ENCODE peak calls at places on chromosome 10, in seven cellular contexts. L is lower lobe of right lung, F is B cell, M is A549, A is stomach, J is mesothelial cell of epicardium, E is cardiac muscle cell. V is an unnamed sample.

GRCh38 chr10:3783313-3783689 is 1.7 kb downstream of the KLF6 start:
- DNase-seq in L (peak), F (peak), M (no peak), A (peak), J (peak), E (peak), V (no peak)

GRCh38 chr10:132532784-132533560 is 4.6 kb upstream of the INPP5A start:
- DNase-seq in L (no peak), F (no peak), M (no peak), A (no peak), J (no peak), E (no peak), V (no peak)

GRCh38 chr10:103605359-103606156 is 112.1 kb downstream of the NEURL1 start:
- DNase-seq in L (peak), F (peak), M (peak), A (peak), J (no peak), E (peak), V (no peak)

GRCh38 chr10:69287181-69287580 is 8.9 kb downstream of the HK1 start:
- DNase-seq in L (no peak), F (no peak), M (no peak), A (no peak), J (no peak), E (no peak), V (no peak)

GRCh38 chr10:14543048-14543903 is 212.6 kb upstream of the FRMD4A start:
- DNase-seq in L (peak), F (no peak), M (no peak), A (no peak), J (no peak), E (peak), V (peak)

GRCh38 chr10:71461917-71462641 is 65.4 kb downstream of the CDH23 start:
- DNase-seq in L (no peak), F (no peak), M (no peak), A (no peak), J (no peak), E (no peak), V (no peak)

GRCh38 chr10:11209810-11210141 is 192.1 kb downstream of the CELF2 start:
- DNase-seq in L (no peak), F (no peak), M (no peak), A (no peak), J (no peak), E (no peak), V (no peak)

GRCh38 chr10:68897336-68897741 is 3.8 kb upstream of the DDX50 start:
- DNase-seq in L (no peak), F (peak), M (peak), A (peak), J (no peak), E (peak), V (no peak)

GRCh38 chr10:124763267-124763666 is 19.1 kb upstream of the FAM53B start:
- DNase-seq in L (no peak), F (no peak), M (no peak), A (no peak), J (no peak), E (no peak), V (no peak)

GRCh38 chr10:95377950-95378349 is 87.1 kb upstream of the PDLIM1 start:
- DNase-seq in L (no peak), F (no peak), M (no peak), A (no peak), J (no peak), E (no peak), V (no peak)

GRCh38 chr10:2761971-2762370 is 305.4 kb upstream of the PFKP start:
- DNase-seq in L (no peak), F (no peak), M (no peak), A (no peak), J (no peak), E (no peak), V (no peak)

GRCh38 chr10:14184841-14185500 is 145.8 kb downstream of the FRMD4A start:
- DNase-seq in L (no peak), F (peak), M (no peak), A (no peak), J (no peak), E (peak), V (no peak)

GRCh38 chr10:80517416-80518142 is 20.1 kb upstream of the SH2D4B start:
- DNase-seq in L (no peak), F (no peak), M (no peak), A (no peak), J (no peak), E (no peak), V (no peak)

GRCh38 chr10:3716093-3716492 is 68.9 kb downstream of the KLF6 start:
- DNase-seq in L (no peak), F (no peak), M (no peak), A (no peak), J (no peak), E (peak), V (no peak)

GRCh38 chr10:100442548-100442947 is 20.3 kb upstream of the WNT8B start:
- DNase-seq in L (no peak), F (no peak), M (no peak), A (peak), J (no peak), E (no peak), V (no peak)

GRCh38 chr10:44854693-44855350 is 56.3 kb upstream of the TMEM72 start:
- DNase-seq in L (no peak), F (no peak), M (no peak), A (no peak), J (no peak), E (no peak), V (no peak)

GRCh38 chr10:69583106-69583505 is 9.9 kb upstream of the NEUROG3 start:
- DNase-seq in L (no peak), F (no peak), M (no peak), A (no peak), J (no peak), E (no peak), V (no peak)

GRCh38 chr10:74924251-74924954 is 98.0 kb downstream of the KAT6B start:
- DNase-seq in L (no peak), F (no peak), M (no peak), A (no peak), J (no peak), E (peak), V (no peak)

GRCh38 chr10:11145498-11145855 is 127.8 kb downstream of the CELF2 start:
- DNase-seq in L (peak), F (peak), M (no peak), A (peak), J (no peak), E (peak), V (no peak)

GRCh38 chr10:95248989-95249388 is 41.8 kb downstream of the PDLIM1 start:
- DNase-seq in L (no peak), F (no peak), M (no peak), A (no peak), J (no peak), E (no peak), V (no peak)

GRCh38 chr10:93334181-93334580 is 148.0 kb downstream of the MYOF start:
- DNase-seq in L (no peak), F (no peak), M (no peak), A (no peak), J (no peak), E (no peak), V (no peak)

GRCh38 chr10:75827591-75827990 is 396.2 kb downstream of the LRMDA start:
- DNase-seq in L (no peak), F (no peak), M (no peak), A (no peak), J (no peak), E (no peak), V (no peak)

GRCh38 chr10:31204090-31204489 is 114.9 kb upstream of the ZEB1 start:
- DNase-seq in L (no peak), F (no peak), M (no peak), A (no peak), J (no peak), E (peak), V (no peak)

GRCh38 chr10:132392811-132393694 is 3.9 kb upstream of the PWWP2B start:
- DNase-seq in L (no peak), F (no peak), M (no peak), A (no peak), J (no peak), E (no peak), V (peak)

GRCh38 chr10:85868627-85869499 is 497.7 kb downstream of the GRID1 start:
- DNase-seq in L (no peak), F (no peak), M (no peak), A (no peak), J (no peak), E (no peak), V (no peak)
- TF ChIP-seq CTCF in L (no peak), F (no peak), M (no peak), A (no peak), J (no peak), E (no peak), V (no peak)

GRCh38 chr10:98028168-98028770 is 2.2 kb downstream of the CRTAC1 start:
- DNase-seq in L (peak), F (peak), M (peak), A (peak), J (peak), E (peak), V (peak)
- TF ChIP-seq CTCF in L (peak), F (peak), M (peak), A (no peak), J (peak), E (peak), V (peak)

DNA sequence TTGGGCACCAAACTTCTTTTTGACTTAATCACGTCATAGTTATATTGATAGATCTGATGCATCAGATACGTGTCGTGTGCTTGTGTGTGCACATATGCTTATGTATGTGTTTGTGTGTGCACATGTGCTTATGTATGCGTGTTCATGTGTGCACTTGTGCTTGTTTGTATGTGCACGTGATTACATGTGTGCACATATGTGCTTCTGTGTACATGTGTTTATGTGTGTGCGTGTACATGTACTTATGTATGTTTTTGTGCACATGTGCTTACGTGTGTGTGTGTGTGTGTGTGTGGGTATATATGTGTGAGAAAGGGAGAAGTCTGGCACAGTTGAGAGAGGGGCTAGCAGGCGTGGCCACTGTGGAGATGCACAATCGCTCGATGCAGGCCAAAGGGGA is 173.4 kb downstream of the WDR37 start:
- DNase-seq in L (no peak), F (no peak), M (no peak), A (no peak), J (no peak), E (no peak), V (no peak)
- TF ChIP-seq CTCF in L (no peak), F (no peak), M (no peak), A (no peak), J (no peak), E (no peak), V (no peak)

DNA sequence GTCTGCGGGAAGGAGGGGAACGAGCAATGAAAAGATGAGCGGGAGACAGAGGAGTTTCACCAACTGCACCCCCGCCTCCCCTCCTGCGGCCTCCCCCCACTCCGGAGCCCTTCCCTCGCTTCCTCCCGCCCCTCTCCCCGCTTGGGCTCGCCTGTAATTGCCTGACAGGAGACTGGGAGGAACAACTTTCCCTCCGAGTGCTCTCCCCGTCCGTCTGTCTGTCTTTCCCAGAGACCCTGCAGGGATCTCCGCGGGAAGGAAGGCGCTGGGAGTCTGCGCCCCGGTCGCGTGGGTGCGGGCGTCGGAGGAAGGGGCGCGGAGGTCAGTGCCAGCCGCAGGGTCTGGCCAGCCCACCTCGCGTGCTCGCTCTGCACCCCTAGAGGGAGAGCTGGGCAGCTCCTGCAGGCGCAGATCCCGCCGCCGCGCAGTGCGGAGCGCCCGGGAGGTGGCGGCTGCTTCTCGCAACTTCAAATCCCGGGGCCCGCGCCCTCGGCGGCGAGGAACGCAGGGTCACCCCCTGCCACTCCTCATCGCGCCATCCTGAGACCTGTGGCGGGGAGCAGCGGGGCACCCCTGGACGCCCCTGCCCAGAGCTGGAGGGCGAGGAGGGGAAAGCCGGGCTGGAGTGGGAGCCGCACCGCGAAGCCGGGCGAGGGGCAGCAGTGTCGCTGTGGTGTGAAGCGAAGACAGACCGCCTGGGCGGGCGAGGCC is 527 bp upstream of the NRP1 start:
- DNase-seq in L (peak), F (peak), M (peak), A (peak), J (peak), E (peak), V (peak)
- TF ChIP-seq CTCF in L (peak), F (no peak), M (peak), A (no peak), J (peak), E (peak), V (peak)

GRCh38 chr10:101762736-101763135 is 13.2 kb downstream of the FGF8 start:
- DNase-seq in L (no peak), F (no peak), M (no peak), A (no peak), J (no peak), E (no peak), V (peak)

GRCh38 chr10:101758858-101759257 is 17.1 kb downstream of the FGF8 start:
- DNase-seq in L (no peak), F (no peak), M (no peak), A (no peak), J (no peak), E (no peak), V (no peak)

GRCh38 chr10:101761226-101761625 is 14.7 kb downstream of the FGF8 start:
- DNase-seq in L (no peak), F (no peak), M (no peak), A (no peak), J (no peak), E (no peak), V (peak)

GRCh38 chr10:101759354-101760247 is 16.3 kb downstream of the FGF8 start:
- DNase-seq in L (no peak), F (no peak), M (no peak), A (no peak), J (no peak), E (no peak), V (peak)

GRCh38 chr10:101760510-101760909 is 15.4 kb downstream of the FGF8 start:
- DNase-seq in L (no peak), F (no peak), M (no peak), A (no peak), J (no peak), E (no peak), V (peak)
- TF ChIP-seq CTCF in L (no peak), F (no peak), M (no peak), A (no peak), J (no peak), E (no peak), V (no peak)

GRCh38 chr10:127564644-127565043 is 15.5 kb downstream of the NPS start:
- DNase-seq in L (no peak), F (no peak), M (no peak), A (no peak), J (no peak), E (no peak), V (no peak)

GRCh38 chr10:127565583-127565982 is 16.5 kb downstream of the NPS start:
- DNase-seq in L (no peak), F (no peak), M (no peak), A (no peak), J (no peak), E (no peak), V (no peak)

GRCh38 chr10:127569210-127569609 is 20.1 kb downstream of the NPS start:
- DNase-seq in L (no peak), F (no peak), M (no peak), A (no peak), J (no peak), E (no peak), V (no peak)

DNA sequence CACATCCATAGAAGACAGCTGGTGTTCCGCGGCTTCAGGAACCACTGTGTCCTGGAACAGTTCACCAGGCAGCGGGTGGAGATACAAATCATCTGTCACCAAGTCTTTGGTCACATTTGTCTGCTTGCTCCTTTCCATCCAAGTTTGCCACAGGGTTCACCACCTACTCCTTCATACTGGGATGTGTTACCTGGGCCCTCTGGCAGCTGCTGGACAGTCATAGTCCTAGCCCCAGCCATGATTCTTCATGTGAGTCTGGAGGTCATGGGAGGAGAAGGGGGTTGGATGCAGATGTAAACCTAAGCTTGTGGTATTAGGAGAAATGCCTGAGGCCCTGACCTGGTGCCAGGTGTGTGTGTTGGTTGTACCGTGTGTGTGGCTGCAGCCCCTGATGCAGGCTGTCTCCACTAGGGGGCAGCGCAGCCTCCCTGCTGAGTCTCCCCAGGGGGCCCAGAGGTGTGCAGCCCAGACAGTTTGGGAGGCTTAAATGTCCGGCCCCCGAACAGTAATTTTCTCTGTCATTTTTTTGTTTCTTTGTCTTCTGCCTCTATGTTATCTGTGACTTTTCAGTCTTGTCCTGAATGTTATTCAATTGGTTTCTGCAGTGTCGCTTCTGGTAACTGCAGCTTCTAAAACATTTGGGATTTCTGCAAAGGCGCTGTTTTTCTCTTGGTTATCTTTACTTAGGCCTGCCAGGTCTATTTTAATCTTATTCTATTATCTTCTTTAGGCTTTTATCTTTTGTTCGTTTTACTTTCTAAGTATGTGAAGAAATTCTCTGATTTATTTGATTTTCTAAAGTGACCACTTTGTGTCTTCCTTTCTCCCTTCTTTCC is 14.8 kb downstream of the NPS start:
- DNase-seq in L (peak), F (peak), M (peak), A (no peak), J (no peak), E (no peak), V (peak)
- TF ChIP-seq CTCF in L (peak), F (peak), M (peak), A (no peak), J (peak), E (peak), V (peak)

GRCh38 chr10:119211625-119212441 is 4.5 kb downstream of the GRK5 start:
- DNase-seq in L (no peak), F (no peak), M (no peak), A (no peak), J (no peak), E (peak), V (no peak)
- TF ChIP-seq CTCF in L (no peak), F (no peak), M (no peak), A (no peak), J (no peak), E (no peak), V (no peak)

DNA sequence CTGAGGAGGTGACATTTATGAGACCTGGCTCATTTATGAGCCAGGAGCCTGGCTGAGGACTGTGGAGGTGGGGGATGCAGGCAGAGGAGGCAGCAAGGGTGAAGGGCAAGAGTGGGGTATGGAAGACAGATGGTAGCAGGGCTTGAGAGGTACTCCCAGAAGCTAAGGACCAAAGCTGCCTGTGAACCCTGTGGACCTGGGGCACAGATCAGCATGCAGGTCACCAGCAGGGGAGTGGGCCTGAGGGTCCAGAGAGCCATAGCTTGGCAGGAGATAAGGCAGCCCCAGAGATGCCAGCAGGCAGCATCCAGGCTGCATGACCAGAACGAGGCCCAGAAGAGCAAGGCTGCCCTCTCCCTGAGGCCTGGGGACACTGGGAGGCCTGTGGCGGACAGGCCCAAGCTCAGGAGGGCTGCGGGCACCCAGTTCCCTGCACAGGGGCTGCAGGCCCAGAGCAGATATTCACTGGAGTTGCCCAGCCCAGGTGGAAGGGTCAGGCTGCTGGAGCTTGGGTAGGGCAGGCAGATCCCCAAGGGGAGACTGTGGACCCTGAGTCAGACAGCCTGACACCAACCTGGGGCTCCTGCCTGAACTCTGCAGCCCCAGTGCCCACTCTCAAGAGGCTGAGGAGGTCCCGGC is 3.4 kb downstream of the GPR15LG start:
- DNase-seq in L (no peak), F (no peak), M (no peak), A (no peak), J (no peak), E (no peak), V (no peak)
- TF ChIP-seq CTCF in L (no peak), F (no peak), M (no peak), A (no peak), J (no peak), E (no peak), V (no peak)

GRCh38 chr10:22550732-22551131 is 163.6 kb downstream of the PIP4K2A start:
- DNase-seq in L (peak), F (peak), M (peak), A (peak), J (peak), E (peak), V (no peak)
- TF ChIP-seq CTCF in L (peak), F (peak), M (peak), A (no peak), J (peak), E (peak), V (peak)

DNA sequence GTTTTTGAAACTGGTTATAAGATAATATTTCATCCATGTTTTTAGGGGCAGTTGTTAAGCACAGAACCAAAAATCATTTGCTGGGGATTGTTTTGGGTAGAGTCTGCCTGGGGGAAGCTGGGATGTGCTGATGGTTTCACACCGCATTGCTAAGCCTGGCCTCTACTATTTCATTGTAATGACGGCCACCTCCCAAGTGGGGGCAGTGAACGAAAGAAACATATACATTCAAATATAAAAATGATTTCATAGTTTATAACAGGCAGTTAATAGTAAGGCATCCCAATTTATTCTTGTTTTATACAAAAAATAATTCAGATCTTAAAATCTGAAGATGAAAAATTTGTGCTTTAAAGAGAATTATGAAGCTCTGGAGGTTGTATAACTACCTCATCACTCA is 750.8 kb downstream of the REEP3 start:
- DNase-seq in L (no peak), F (no peak), M (no peak), A (no peak), J (no peak), E (no peak), V (no peak)
- TF ChIP-seq CTCF in L (no peak), F (no peak), M (no peak), A (no peak), J (no peak), E (no peak), V (no peak)